ENCODE peak calls at places on chromosome 11, in six cellular contexts. G is activated naive CD4-positive, alpha-beta T cell treated with anti-CD3 and anti-CD28 coated beads, Interleukin-2, amount 50 U/mL, for 72 hours; H is A549; P is activated CD8-positive, alpha-beta memory T cell treated with anti-CD3 and anti-CD28 coated beads, Interleukin-2, amount 10 ng/mL, durations not matched to agents 7 days and 5 days; X is activated naive CD8-positive, alpha-beta T cell treated with anti-CD3 and anti-CD28 coated beads, Interleukin-2, amount 50 U/mL, for 24 hours; L is mucosa of descending colon. J is an unnamed sample.
A peak's percentile ranks its signal among the peaks of the same experiment; 100 is the strongest.

GRCh38 chr11:69156673-69157155 is 979 bp downstream of the SMIM38 start:
- ATAC-seq in P (no peak), G (no peak), H (peak; percentile 42), X (no peak), L (no peak), J (no peak)

GRCh38 chr11:106309070-106309684 is 231.7 kb downstream of the AASDHPPT start:
- ATAC-seq in H (no peak), X (no peak), L (no peak), P (no peak), G (no peak), J (no peak)

GRCh38 chr11:1371836-1372465 is 17.8 kb upstream of the BRSK2 start:
- ATAC-seq in L (no peak), X (no peak), H (no peak), G (no peak), P (no peak), J (peak; percentile 40)

GRCh38 chr11:34606326-34607120 is 14.4 kb upstream of the EHF start:
- ATAC-seq in H (no peak), G (no peak), X (no peak), P (no peak), L (no peak), J (no peak)

GRCh38 chr11:46916669-46917108 is 1.7 kb downstream of the LRP4 start:
- ATAC-seq in H (peak; percentile 85), X (peak; percentile 35), G (no peak), P (peak; percentile 11), L (peak; percentile 51), J (no peak)

GRCh38 chr11:46363455-46363920 is 16.2 kb downstream of the DGKZ start:
- ATAC-seq in L (no peak), X (no peak), G (peak; percentile 8), P (no peak), H (no peak), J (no peak)

GRCh38 chr11:2445107-2445947 is 519 bp downstream of the KCNQ1 start:
- ATAC-seq in L (no peak), H (no peak), P (peak; percentile 43), X (peak; percentile 31), G (peak; percentile 52), J (peak; percentile 55)

GRCh38 chr11:81497202-81497804 is 1236.4 kb downstream of the FAM181B start:
- ATAC-seq in L (peak; percentile 67), H (no peak), P (peak; percentile 39), X (no peak), G (no peak), J (no peak)

GRCh38 chr11:95268386-95268785 is 37.4 kb upstream of the SESN3 start:
- ATAC-seq in H (no peak), L (peak; percentile 37), P (no peak), X (no peak), G (no peak), J (no peak)

GRCh38 chr11:90222152-90222458 is 744 bp downstream of the CHORDC1 start:
- ATAC-seq in P (no peak), X (peak; percentile 16), G (peak; percentile 17), H (no peak), L (no peak), J (no peak)

GRCh38 chr11:48050304-48050703 is 69.9 kb downstream of the PTPRJ start:
- ATAC-seq in X (no peak), P (no peak), H (no peak), G (no peak), L (peak; percentile 27), J (no peak)

GRCh38 chr11:63837027-63837688 is 1.8 kb upstream of the MARK2 start:
- ATAC-seq in P (no peak), H (peak; percentile 69), G (no peak), L (peak; percentile 35), X (no peak), J (no peak)

GRCh38 chr11:87466228-87466627 is 428.5 kb downstream of the TMEM135 start:
- ATAC-seq in H (no peak), G (no peak), P (no peak), L (no peak), X (no peak), J (no peak)